ENCODE peak calls at places on chromosome 1, in six cellular contexts. One of them, this sample, is unnamed.

GRCh38 chr1:117686907-117687306 is 81.1 kb downstream of the TENT5C start:
- DNase-seq in EL: peak
- DNase-seq in amygdala: no peak
- DNase-seq in NCI-H146: no peak
- DNase-seq in H4: no peak
- DNase-seq in NCI-H1436: no peak
- DNase-seq in this sample: peak

GRCh38 chr1:62209931-62210595 is 15.4 kb downstream of the L1TD1 start:
- DNase-seq in NCI-H146: no peak
- DNase-seq in H4: no peak
- DNase-seq in EL: peak
- DNase-seq in NCI-H1436: no peak
- DNase-seq in amygdala: no peak
- DNase-seq in this sample: no peak

GRCh38 chr1:207805841-207806421 is 54.1 kb downstream of the CD46 start:
- DNase-seq in H4: peak
- DNase-seq in amygdala: peak
- DNase-seq in NCI-H146: no peak
- DNase-seq in EL: peak
- DNase-seq in NCI-H1436: no peak
- DNase-seq in this sample: peak

GRCh38 chr1:172507741-172508140 is 25.2 kb upstream of the SUCO start:
- DNase-seq in EL: no peak
- DNase-seq in NCI-H146: no peak
- DNase-seq in amygdala: no peak
- DNase-seq in NCI-H1436: no peak
- DNase-seq in H4: no peak
- DNase-seq in this sample: no peak

GRCh38 chr1:98903261-98903660 is 101.4 kb downstream of the PLPPR5 start:
- DNase-seq in EL: peak
- DNase-seq in NCI-H1436: no peak
- DNase-seq in amygdala: no peak
- DNase-seq in NCI-H146: no peak
- DNase-seq in H4: no peak
- DNase-seq in this sample: peak

GRCh38 chr1:17392199-17392740 is 20.3 kb downstream of the PADI6 start:
- DNase-seq in amygdala: no peak
- DNase-seq in NCI-H1436: no peak
- DNase-seq in H4: no peak
- DNase-seq in NCI-H146: no peak
- DNase-seq in EL: no peak
- DNase-seq in this sample: no peak

GRCh38 chr1:216483672-216484401 is 60.6 kb upstream of the USH2A start:
- DNase-seq in NCI-H146: no peak
- DNase-seq in amygdala: no peak
- DNase-seq in H4: no peak
- DNase-seq in EL: no peak
- DNase-seq in NCI-H1436: no peak
- DNase-seq in this sample: no peak

GRCh38 chr1:24805534-24806301 is 60.5 kb downstream of the CLIC4 start:
- DNase-seq in NCI-H1436: no peak
- DNase-seq in amygdala: no peak
- DNase-seq in NCI-H146: no peak
- DNase-seq in EL: peak
- DNase-seq in H4: no peak
- DNase-seq in this sample: peak

GRCh38 chr1:195934839-195935557 is 673.2 kb downstream of the KCNT2 start:
- DNase-seq in EL: no peak
- DNase-seq in NCI-H146: no peak
- DNase-seq in amygdala: no peak
- DNase-seq in H4: no peak
- DNase-seq in NCI-H1436: no peak
- DNase-seq in this sample: no peak

GRCh38 chr1:101483982-101484381 is 247.2 kb downstream of the S1PR1 start:
- DNase-seq in amygdala: no peak
- DNase-seq in NCI-H146: no peak
- DNase-seq in H4: no peak
- DNase-seq in NCI-H1436: no peak
- DNase-seq in EL: no peak
- DNase-seq in this sample: no peak

GRCh38 chr1:103123321-103123720 is 15.0 kb upstream of the COL11A1 start:
- DNase-seq in EL: no peak
- DNase-seq in NCI-H146: no peak
- DNase-seq in H4: no peak
- DNase-seq in NCI-H1436: no peak
- DNase-seq in amygdala: no peak
- DNase-seq in this sample: no peak

GRCh38 chr1:64062941-64063581 is 140.4 kb upstream of the UBE2U start:
- DNase-seq in EL: peak
- DNase-seq in NCI-H146: no peak
- DNase-seq in amygdala: no peak
- DNase-seq in NCI-H1436: no peak
- DNase-seq in H4: no peak
- DNase-seq in this sample: no peak

GRCh38 chr1:210571356-210572334 is 242.9 kb downstream of the HHAT start:
- DNase-seq in NCI-H1436: no peak
- DNase-seq in NCI-H146: no peak
- DNase-seq in EL: no peak
- DNase-seq in amygdala: no peak
- DNase-seq in H4: no peak
- DNase-seq in this sample: no peak

GRCh38 chr1:209926045-209926444 is 12.0 kb upstream of the SYT14 start:
- DNase-seq in amygdala: peak
- DNase-seq in NCI-H1436: peak
- DNase-seq in H4: peak
- DNase-seq in NCI-H146: peak
- DNase-seq in EL: peak
- DNase-seq in this sample: peak

GRCh38 chr1:42971848-42972291 is 13.2 kb upstream of the SLC2A1 start:
- DNase-seq in NCI-H1436: no peak
- DNase-seq in NCI-H146: no peak
- DNase-seq in EL: peak
- DNase-seq in amygdala: no peak
- DNase-seq in H4: peak
- DNase-seq in this sample: peak

GRCh38 chr1:44103270-44104131 is 15.1 kb upstream of the KLF17 start:
- DNase-seq in NCI-H1436: no peak
- DNase-seq in NCI-H146: peak
- DNase-seq in EL: no peak
- DNase-seq in amygdala: no peak
- DNase-seq in H4: no peak
- DNase-seq in this sample: no peak

GRCh38 chr1:114587203-114587991 is 6.0 kb upstream of the BCAS2 start:
- DNase-seq in EL: no peak
- DNase-seq in H4: no peak
- DNase-seq in NCI-H1436: no peak
- DNase-seq in NCI-H146: no peak
- DNase-seq in amygdala: no peak
- DNase-seq in this sample: no peak